ENCODE peak calls at places on chromosomes 7 and 10, in seven cellular contexts. N, P, M, R, E, F and X are unnamed samples.

GRCh38 chr7:91459539-91459938 is 195.3 kb downstream of the FZD1 start:
- DNase-seq in N (no peak), P (no peak), M (no peak), R (no peak), E (no peak), F (no peak), X (no peak)

GRCh38 chr10:89476676-89477075 is 58.7 kb downstream of the SLC16A12 start:
- DNase-seq in N (no peak), P (no peak), M (no peak), R (no peak), E (peak; percentile 70), F (no peak), X (no peak)

GRCh38 chr10:73857446-73857845 is 16.9 kb downstream of the CAMK2G start:
- DNase-seq in N (no peak), P (no peak), M (no peak), R (no peak), E (no peak), F (peak; percentile 43), X (no peak)

GRCh38 chr10:80924063-80924952 is 386.6 kb downstream of the SH2D4B start:
- DNase-seq in N (no peak), P (no peak), M (no peak), R (peak; percentile 56), E (no peak), F (no peak), X (no peak)

GRCh38 chr10:63227207-63227895 is 94.2 kb downstream of the NRBF2 start:
- DNase-seq in N (no peak), P (no peak), M (peak; percentile 22), R (no peak), E (no peak), F (no peak), X (peak; percentile 59)

GRCh38 chr7:149224352-149224751 is 15.1 kb upstream of the ZNF212 start:
- DNase-seq in N (no peak), P (peak; percentile 67), M (no peak), R (no peak), E (no peak), F (no peak), X (no peak)

GRCh38 chr10:69650589-69651261 is 20.7 kb downstream of the FAM241B start:
- DNase-seq in N (no peak), P (peak; percentile 54), M (no peak), R (no peak), E (no peak), F (no peak), X (no peak)

GRCh38 chr10:132240581-132240980 is 53.8 kb downstream of the DPYSL4 start:
- DNase-seq in N (no peak), P (no peak), M (no peak), R (no peak), E (no peak), F (no peak), X (no peak)

GRCh38 chr7:11203688-11204087 is 230.0 kb downstream of the PHF14 start:
- DNase-seq in N (peak; percentile 34), P (no peak), M (no peak), R (no peak), E (no peak), F (no peak), X (no peak)

GRCh38 chr10:124250506-124250905 is 157.1 kb upstream of the CHST15 start:
- DNase-seq in N (no peak), P (no peak), M (no peak), R (no peak), E (peak; percentile 20), F (no peak), X (no peak)

GRCh38 chr10:8404721-8405120 is 350.2 kb downstream of the GATA3 start:
- DNase-seq in N (no peak), P (no peak), M (peak; percentile 92), R (no peak), E (no peak), F (peak; percentile 21), X (peak; percentile 78)
- H3K4me1 ChIP-seq in N (no peaks in the 10 kb centered on the region), P (no peaks in the 10 kb centered on the region), M (peaks cover 87% of the 10 kb centered on the region), R (no peaks in the 10 kb centered on the region), E (peaks cover 3% of the 10 kb centered on the region), F (peaks cover 4% of the 10 kb centered on the region), X (peaks cover 60% of the 10 kb centered on the region)

GRCh38 chr10:79128923-79129305 is 60.1 kb downstream of the ZMIZ1 start:
- DNase-seq in N (no peak), P (no peak), M (no peak), R (peak; percentile 53), E (no peak), F (no peak), X (no peak)
- H3K27ac ChIP-seq in N (peak overlapping the region; percentile 93), P (no peak overlapping the region), M (no peak overlapping the region), R (peak overlapping the region; percentile 49), E (peak overlapping the region; percentile 27), F (no peak overlapping the region), X (no peak overlapping the region)

GRCh38 chr7:134818568-134819345 is 39.3 kb downstream of the CALD1 start:
- DNase-seq in N (no peak), P (no peak), M (no peak), R (no peak), E (no peak), F (no peak), X (no peak)
- H3K36me3 ChIP-seq in N (no peaks in the 10 kb centered on the region), P (no peaks in the 10 kb centered on the region), M (no peaks in the 10 kb centered on the region), R (peaks cover 12% of the 10 kb centered on the region), E (no peaks in the 10 kb centered on the region), F (no peaks in the 10 kb centered on the region), X (no peaks in the 10 kb centered on the region)

DNA sequence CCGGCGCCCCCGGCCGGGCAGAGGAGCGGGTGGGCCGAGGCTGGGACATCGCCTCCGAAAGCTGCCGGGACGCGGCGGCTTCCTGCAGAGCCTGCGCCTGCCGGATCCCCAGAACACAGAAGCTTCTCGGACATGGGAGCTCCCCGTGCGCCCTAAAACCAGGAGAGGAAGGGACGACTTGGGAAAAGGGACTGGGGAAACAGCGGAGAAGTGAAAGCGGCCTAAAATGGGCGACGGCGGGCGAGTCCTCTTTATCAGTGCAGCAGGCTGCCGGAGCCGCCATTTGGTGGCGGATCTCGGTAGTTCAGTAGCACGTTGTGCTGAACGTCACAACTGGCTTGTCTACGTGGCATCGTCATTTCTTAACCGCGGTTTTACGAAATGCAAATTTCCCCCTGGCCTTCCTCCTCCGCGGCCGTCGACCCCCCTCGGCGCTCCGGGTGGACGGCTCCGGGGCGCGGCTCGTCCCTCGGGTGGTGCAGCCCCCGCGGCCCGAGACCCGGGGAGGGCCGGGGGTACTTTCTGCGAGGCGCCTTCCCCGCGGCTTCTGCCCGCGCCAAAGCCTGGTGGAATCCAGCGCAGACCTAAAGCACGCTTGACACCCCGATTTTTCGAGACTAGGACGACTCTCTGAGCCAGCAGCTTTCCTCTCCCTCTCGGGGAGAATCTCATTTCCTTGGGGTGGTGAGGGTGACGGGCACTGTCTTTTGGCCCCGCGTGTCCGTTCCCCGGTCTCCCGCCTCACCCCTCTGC is 9.9 kb upstream of the SPAG6 start:
- DNase-seq in N (peak; percentile 32), P (peak; percentile 81), M (peak; percentile 80), R (peak; percentile 40), E (peak; percentile 71), F (no peak), X (peak; percentile 75)
- H3K4me1 ChIP-seq in N (peaks cover 42% of the 10 kb centered on the region), P (no peaks in the 10 kb centered on the region), M (peaks cover 59% of the 10 kb centered on the region), R (peaks cover 17% of the 10 kb centered on the region), E (peaks cover 46% of the 10 kb centered on the region), F (peaks cover 29% of the 10 kb centered on the region), X (peaks cover 38% of the 10 kb centered on the region)

GRCh38 chr10:78614744-78615143 is 454.0 kb upstream of the ZMIZ1 start:
- DNase-seq in N (no peak), P (no peak), M (no peak), R (no peak), E (no peak), F (no peak), X (no peak)
- H3K27ac ChIP-seq in N (no peak overlapping the region), P (no peak overlapping the region), M (no peak overlapping the region), R (no peak overlapping the region), E (no peak overlapping the region), F (no peak overlapping the region), X (no peak overlapping the region)

GRCh38 chr7:102444961-102445673 is 11.7 kb downstream of the ORAI2 start:
- DNase-seq in N (no peak), P (no peak), M (no peak), R (no peak), E (no peak), F (no peak), X (no peak)
- H3K36me3 ChIP-seq in N (peaks cover 4% of the 10 kb centered on the region), P (no peaks in the 10 kb centered on the region), M (peaks cover 7% of the 10 kb centered on the region), R (no peaks in the 10 kb centered on the region), E (peaks cover 40% of the 10 kb centered on the region), F (peaks cover 23% of the 10 kb centered on the region), X (no peaks in the 10 kb centered on the region)